ENCODE peak calls at places on chromosomes 1 and 21, in four cellular contexts. P is HepG2, D is SK-N-SH, C is K562. U is an unnamed sample. For H3K4me1, the result is how much of the 10 kb centered on the place peaks cover.

GRCh38 chr1:56968878-56969495 is 3.2 kb upstream of the C8B start:
- DNase-seq in P (no peak), C (no peak), D (no peak), U (no peak)

GRCh38 chr1:185159966-185160365 is 3.0 kb downstream of the SWT1 start:
- DNase-seq in P (no peak), C (no peak), D (no peak), U (no peak)

GRCh38 chr1:87197156-87197555 is 131.5 kb upstream of the LMO4 start:
- DNase-seq in D (no peak), C (no peak), P (no peak), U (no peak)

GRCh38 chr1:190175320-190175719 is 302.3 kb downstream of the BRINP3 start:
- DNase-seq in P (no peak), D (no peak), C (no peak), U (no peak)

GRCh38 chr1:17168480-17168878 is 36.4 kb upstream of the PADI1 start:
- DNase-seq in C (no peak), D (no peak), P (no peak), U (no peak)

GRCh38 chr1:206728588-206728987 is 42.0 kb upstream of the IL19 start:
- DNase-seq in C (no peak), P (no peak), D (no peak), U (no peak)

GRCh38 chr1:216502528-216503162 is 79.4 kb upstream of the USH2A start:
- DNase-seq in C (no peak), D (peak), P (no peak), U (no peak)

GRCh38 chr1:16352842-16353535 is 709 bp upstream of the FBXO42 start:
- DNase-seq in C (no peak), P (no peak), D (no peak), U (no peak)

GRCh38 chr21:36384885-36385232 is 333 bp upstream of the CHAF1B start:
- DNase-seq in C (peak), P (no peak), D (no peak), U (no peak)

GRCh38 chr1:233114159-233114558 is 163.7 kb downstream of the NTPCR start:
- DNase-seq in C (no peak), P (no peak), D (no peak), U (peak)

GRCh38 chr1:114803001-114803400 is 22.5 kb upstream of the SIKE1 start:
- DNase-seq in D (no peak), C (no peak), P (no peak), U (no peak)

GRCh38 chr21:45306832-45307571 is 19.3 kb upstream of the POFUT2 start:
- DNase-seq in C (peak), P (peak), D (no peak), U (no peak)

GRCh38 chr1:8026976-8027747 is 1.1 kb upstream of the ERRFI1 start:
- DNase-seq in D (no peak), P (peak), C (no peak), U (no peak)

GRCh38 chr1:112388436-112388835 is 7.6 kb upstream of the CTTNBP2NL start:
- DNase-seq in D (no peak), P (no peak), C (no peak), U (no peak)

GRCh38 chr1:1207254-1207902 is 986 bp upstream of the TNFRSF18 start:
- DNase-seq in P (no peak), D (peak), C (no peak), U (no peak)

GRCh38 chr1:22639286-22639685 is 2.9 kb downstream of the C1QA start:
- DNase-seq in C (peak), D (no peak), P (no peak), U (no peak)

GRCh38 chr21:41874611-41875010 is 4.5 kb downstream of the PRDM15 start:
- DNase-seq in C (no peak), P (no peak), D (no peak), U (no peak)

GRCh38 chr1:11881749-11882441 is 23.1 kb upstream of the NPPB start:
- DNase-seq in P (no peak), C (no peak), D (no peak), U (no peak)

GRCh38 chr1:79859212-79859948 is 852.9 kb upstream of the ADGRL4 start:
- DNase-seq in D (no peak), C (no peak), P (no peak), U (no peak)

GRCh38 chr1:58695206-58695605 is 4.7 kb downstream of the MYSM1 start:
- DNase-seq in D (no peak), P (no peak), C (no peak), U (no peak)

GRCh38 chr21:40556442-40556968 is 290.5 kb downstream of the DSCAM start:
- DNase-seq in D (no peak), P (no peak), C (no peak), U (no peak)

GRCh38 chr21:40553781-40554180 is 293.2 kb downstream of the DSCAM start:
- DNase-seq in P (no peak), C (no peak), D (no peak), U (no peak)

GRCh38 chr21:40555129-40555528 is 291.8 kb downstream of the DSCAM start:
- DNase-seq in P (no peak), D (peak), C (no peak), U (no peak)
- TF ChIP-seq ELF1 in P (no peak), D (no peak), C (no peak), U (no peak)

GRCh38 chr1:66351913-66352312 is 182.0 kb upstream of the SGIP1 start:
- DNase-seq in P (no peak), C (no peak), D (no peak), U (no peak)
- H3K4me1 ChIP-seq in P (under half), C (under half), D (under half), U (half or more)

GRCh38 chr21:14210738-14211137 is at the start of gene LIPI:
- DNase-seq in C (no peak), P (no peak), D (no peak), U (no peak)

GRCh38 chr21:14213164-14213563 is 2.4 kb upstream of the LIPI start:
- DNase-seq in C (no peak), P (no peak), D (no peak), U (no peak)

GRCh38 chr21:14215971-14216621 is at the start of gene RBM11:
- DNase-seq in P (peak), C (peak), D (peak), U (no peak)
- TF ChIP-seq ELF1 in P (no peak), C (no peak), D (no peak), U (no peak)

GRCh38 chr1:183073320-183073719 is 50.1 kb downstream of the LAMC1 start:
- DNase-seq in D (no peak), P (peak), C (no peak), U (no peak)

GRCh38 chr1:183077107-183077506 is 53.9 kb downstream of the LAMC1 start:
- DNase-seq in D (no peak), P (no peak), C (no peak), U (no peak)

GRCh38 chr1:183070923-183071618 is 47.9 kb downstream of the LAMC1 start:
- DNase-seq in D (no peak), P (peak), C (no peak), U (no peak)

GRCh38 chr1:183075861-183076260 is 52.6 kb downstream of the LAMC1 start:
- DNase-seq in D (no peak), C (no peak), P (no peak), U (no peak)

GRCh38 chr1:183074215-183074614 is 51.0 kb downstream of the LAMC1 start:
- DNase-seq in D (no peak), C (no peak), P (no peak), U (no peak)
- H3K4me1 ChIP-seq in D (half or more), C (under half), P (half or more), U (under half)

DNA sequence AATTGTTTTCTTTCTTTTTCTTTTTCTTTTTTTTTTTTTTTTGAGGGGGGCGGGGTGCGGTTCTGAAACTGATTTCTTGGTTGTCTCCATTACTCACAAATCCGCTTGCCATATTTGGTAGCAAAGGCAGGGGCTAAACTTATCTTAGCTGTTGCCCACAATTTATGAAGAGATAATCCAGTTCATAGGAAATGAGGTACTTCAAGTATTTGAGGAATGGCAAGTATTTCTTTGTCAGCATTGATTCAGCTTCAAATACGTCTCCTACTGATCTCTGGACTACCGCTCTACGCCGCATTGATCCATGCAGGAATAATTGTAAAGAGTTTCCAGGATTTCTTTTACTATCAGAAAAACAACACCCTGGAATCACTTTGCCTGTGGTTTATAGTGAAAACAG is 289.2 kb upstream of the DPYD start:
- DNase-seq in P (peak), D (no peak), C (no peak), U (no peak)
- TF ChIP-seq ELF1 in P (no peak), D (no peak), C (no peak), U (no peak)

GRCh38 chr1:30787266-30787665 is 29.7 kb upstream of the LAPTM5 start:
- DNase-seq in C (no peak), P (no peak), D (no peak), U (no peak)

GRCh38 chr1:30786264-30786991 is 28.9 kb upstream of the LAPTM5 start:
- DNase-seq in P (peak), C (no peak), D (no peak), U (no peak)

GRCh38 chr1:30787856-30788495 is 30.4 kb upstream of the LAPTM5 start:
- DNase-seq in P (no peak), D (no peak), C (no peak), U (no peak)

GRCh38 chr1:30785181-30785580 is 27.6 kb upstream of the LAPTM5 start:
- DNase-seq in C (no peak), D (no peak), P (no peak), U (no peak)

DNA sequence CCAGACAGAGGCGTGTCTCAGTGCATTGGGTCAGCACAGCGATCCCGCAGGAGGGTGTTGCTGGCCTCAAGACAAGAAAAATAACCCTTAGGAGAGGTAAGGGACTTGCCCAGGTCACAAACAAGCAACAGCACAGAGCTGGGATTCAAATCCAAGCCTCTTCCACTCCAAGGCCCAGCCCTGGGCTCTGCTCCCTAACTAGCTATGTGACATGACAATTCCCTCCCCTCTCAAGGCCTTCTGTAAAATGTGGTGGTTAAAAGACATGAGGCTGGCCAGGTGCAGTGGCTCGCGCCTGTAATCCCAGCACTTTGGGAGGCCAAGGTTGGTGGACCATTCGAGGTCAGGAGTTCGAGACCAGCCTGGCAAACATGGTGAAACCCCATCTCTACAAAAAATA is 28.1 kb upstream of the LAPTM5 start:
- DNase-seq in P (no peak), D (no peak), C (no peak), U (no peak)
- H3K4me1 ChIP-seq in P (half or more), D (under half), C (under half), U (under half)

GRCh38 chr1:47697616-47698335 is 259.9 kb downstream of the FOXD2 start:
- DNase-seq in D (no peak), P (no peak), C (no peak), U (no peak)

GRCh38 chr1:47696911-47697441 is 259.1 kb downstream of the FOXD2 start:
- DNase-seq in C (no peak), D (no peak), P (peak), U (peak)

GRCh38 chr1:47699492-47700220 is 261.8 kb downstream of the FOXD2 start:
- DNase-seq in C (no peak), D (no peak), P (no peak), U (no peak)

GRCh38 chr1:47694011-47694890 is 256.4 kb downstream of the FOXD2 start:
- DNase-seq in P (no peak), C (no peak), D (peak), U (no peak)

DNA sequence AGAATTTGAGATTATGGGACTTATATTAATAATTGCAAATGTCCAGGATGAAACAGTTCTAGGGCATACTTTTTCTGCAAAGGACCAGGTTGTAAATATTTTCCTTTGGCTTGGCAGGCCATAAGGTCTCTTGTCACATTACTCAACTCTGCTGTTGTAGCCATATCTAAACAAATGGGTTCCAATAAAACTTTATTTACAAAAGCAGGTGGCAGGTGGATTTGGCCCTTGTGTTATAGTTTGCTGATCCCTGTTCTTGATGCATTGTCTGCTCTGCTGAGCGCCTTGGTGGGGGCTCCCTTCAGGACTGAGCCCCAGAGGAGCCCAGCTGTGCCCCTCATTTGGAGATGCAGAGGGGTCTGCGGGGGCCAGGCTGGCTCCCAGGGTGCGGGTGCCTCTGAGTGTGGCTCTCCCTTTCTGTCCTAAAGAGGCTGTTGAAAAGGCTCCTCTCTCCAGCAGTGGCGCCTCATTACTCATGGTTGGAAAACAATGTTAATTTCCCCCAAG is 258.6 kb downstream of the FOXD2 start:
- DNase-seq in C (no peak), D (no peak), P (no peak), U (no peak)
- TF ChIP-seq ELF1 in C (no peak), D (no peak), P (no peak), U (no peak)

DNA sequence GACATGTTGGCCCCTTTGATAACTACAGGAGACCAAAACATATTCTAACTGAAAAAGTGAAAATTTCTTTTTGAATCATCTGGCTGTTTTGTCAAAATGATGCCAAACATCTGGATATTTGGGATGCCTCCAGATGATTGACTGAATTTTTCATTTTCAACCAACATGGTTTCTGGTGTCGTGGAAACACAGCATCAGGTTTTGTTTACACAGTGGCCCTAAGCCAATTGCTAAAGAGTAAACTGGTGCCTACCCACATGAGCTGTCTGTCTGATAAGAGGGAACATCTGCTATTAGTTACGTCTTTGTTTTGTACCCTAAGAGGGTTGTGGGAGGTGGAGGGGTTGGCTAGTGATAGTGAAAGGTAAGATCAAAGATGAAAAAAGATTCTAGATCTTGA is 204.8 kb downstream of the KCNK2 start:
- DNase-seq in C (no peak), D (no peak), P (no peak), U (no peak)
- H3K4me1 ChIP-seq in C (under half), D (under half), P (under half), U (under half)

U was measured in HCT116.